ENCODE peak calls at places on chromosome 1, in seven cellular contexts. C, W, B, R, H, G and X are unnamed samples.

GRCh38 chr1:96845464-96845863 is 123.9 kb downstream of the PTBP2 start:
- DNase-seq in C (no peak), H (no peak), R (peak), G (no peak), W (peak), B (no peak), X (no peak)

GRCh38 chr1:70762386-70762785 is 285.2 kb downstream of the PTGER3 start:
- DNase-seq in B (no peak), C (no peak), G (no peak), R (no peak), H (no peak), W (no peak), X (no peak)

GRCh38 chr1:226809785-226810571 is 60.4 kb upstream of the PSEN2 start:
- DNase-seq in R (no peak), C (no peak), W (peak), B (no peak), H (no peak), G (no peak), X (no peak)

GRCh38 chr1:10663668-10664035 is 132.8 kb downstream of the CASZ1 start:
- DNase-seq in W (peak), B (no peak), H (peak), C (peak), R (no peak), G (no peak), X (no peak)

GRCh38 chr1:26285366-26286063 is 5.6 kb downstream of the SH3BGRL3 start:
- DNase-seq in B (no peak), G (no peak), H (no peak), W (peak), R (peak), C (no peak), X (no peak)

GRCh38 chr1:206912445-206913095 is 9.2 kb downstream of the FCMR start:
- DNase-seq in R (peak), G (peak), W (peak), C (peak), H (peak), B (peak), X (peak)

GRCh38 chr1:67771152-67771551 is 62.1 kb downstream of the GNG12 start:
- DNase-seq in H (no peak), G (peak), C (no peak), B (no peak), W (peak), R (no peak), X (no peak)

GRCh38 chr1:92965003-92965402 is 3.7 kb upstream of the DIPK1A start:
- DNase-seq in B (no peak), H (no peak), R (peak), C (no peak), G (no peak), W (no peak), X (no peak)

GRCh38 chr1:237864338-237865244 is 26.1 kb downstream of the ZP4 start:
- DNase-seq in C (peak), H (peak), W (peak), B (no peak), R (no peak), G (peak), X (peak)

GRCh38 chr1:52551476-52552235 is 1.2 kb downstream of the TUT4 start:
- DNase-seq in G (peak), H (peak), R (peak), B (no peak), W (peak), C (no peak), X (peak)

GRCh38 chr1:2588661-2589330 is 2.2 kb downstream of the PRXL2B start:
- DNase-seq in B (no peak), G (no peak), W (no peak), H (no peak), R (no peak), C (no peak), X (no peak)

GRCh38 chr1:116306102-116306501 is 66.9 kb upstream of the ATP1A1 start:
- DNase-seq in H (no peak), C (no peak), G (no peak), W (no peak), R (no peak), B (no peak), X (no peak)

GRCh38 chr1:234906654-234907053 is 222.0 kb downstream of the TOMM20 start:
- DNase-seq in H (no peak), C (no peak), W (no peak), B (no peak), G (no peak), R (no peak), X (no peak)

GRCh38 chr1:201742476-201742875 is 86.5 kb upstream of the IPO9 start:
- DNase-seq in R (no peak), H (peak), W (peak), B (no peak), G (no peak), C (no peak), X (no peak)

GRCh38 chr1:152112101-152112884 is 3.0 kb downstream of the TCHH start:
- DNase-seq in B (no peak), C (no peak), H (no peak), W (peak), G (peak), R (no peak), X (peak)

GRCh38 chr1:87062687-87063086 is 148.3 kb downstream of the HS2ST1 start:
- DNase-seq in R (no peak), C (no peak), G (no peak), H (no peak), B (no peak), W (no peak), X (no peak)

GRCh38 chr1:153488731-153489130 is 28.3 kb upstream of the S100A7 start:
- DNase-seq in C (no peak), G (no peak), W (peak), R (no peak), B (no peak), H (no peak), X (no peak)

GRCh38 chr1:170735366-170736263 is 71.7 kb downstream of the PRRX1 start:
- DNase-seq in G (no peak), W (no peak), B (no peak), R (no peak), H (no peak), C (no peak), X (no peak)

GRCh38 chr1:188825471-188825870 is 1652.2 kb downstream of the BRINP3 start:
- DNase-seq in C (no peak), B (no peak), R (no peak), G (no peak), W (no peak), H (no peak), X (no peak)

GRCh38 chr1:179425186-179425585 is 59.4 kb downstream of the AXDND1 start:
- DNase-seq in B (no peak), H (no peak), G (no peak), C (no peak), R (no peak), W (no peak), X (no peak)

GRCh38 chr1:6447818-6448748 is 17.9 kb downstream of the TNFRSF25 start:
- DNase-seq in B (no peak), G (no peak), R (peak), W (no peak), H (no peak), C (no peak), X (peak)

GRCh38 chr1:242579528-242580235 is 55.2 kb upstream of the PLD5 start:
- DNase-seq in R (no peak), W (no peak), G (no peak), H (no peak), B (no peak), C (no peak), X (no peak)

GRCh38 chr1:204296431-204296988 is 63.2 kb downstream of the PLEKHA6 start:
- DNase-seq in H (no peak), W (peak), G (peak), C (no peak), B (no peak), R (no peak), X (no peak)

GRCh38 chr1:217076902-217077301 is 353.7 kb upstream of the ESRRG start:
- DNase-seq in B (no peak), R (no peak), C (no peak), W (no peak), H (no peak), G (peak), X (no peak)

GRCh38 chr1:209659909-209660308 is 7.7 kb upstream of the LAMB3 start:
- DNase-seq in C (no peak), G (peak), R (no peak), H (no peak), B (no peak), W (no peak), X (no peak)

GRCh38 chr1:228228601-228229074 is 20.8 kb downstream of the OBSCN start:
- DNase-seq in G (peak), C (no peak), R (no peak), B (no peak), H (no peak), W (peak), X (no peak)

GRCh38 chr1:19203440-19203839 is 6.6 kb downstream of the UBR4 start:
- DNase-seq in C (no peak), B (no peak), H (no peak), W (peak), R (no peak), G (peak), X (no peak)

GRCh38 chr1:232291681-232292080 is 338.3 kb downstream of the SIPA1L2 start:
- DNase-seq in C (no peak), G (peak), W (no peak), R (no peak), H (peak), B (no peak), X (no peak)

GRCh38 chr1:2335721-2336475 is 55.5 kb downstream of the MORN1 start:
- DNase-seq in G (no peak), W (no peak), R (no peak), C (no peak), B (no peak), H (no peak), X (no peak)

GRCh38 chr1:119779869-119780356 is 11.2 kb upstream of the HMGCS2 start:
- DNase-seq in W (peak), H (peak), C (no peak), G (peak), B (no peak), R (no peak), X (no peak)

GRCh38 chr1:37477946-37478345 is 3.6 kb downstream of the ZC3H12A start:
- DNase-seq in B (no peak), C (peak), R (no peak), W (no peak), H (no peak), G (no peak), X (no peak)

GRCh38 chr1:7845761-7846160 is 7.1 kb downstream of the UTS2 start:
- DNase-seq in H (no peak), W (peak), G (no peak), C (no peak), R (no peak), B (no peak), X (no peak)

GRCh38 chr1:112998592-112999235 is 42.7 kb upstream of the SLC16A1 start:
- DNase-seq in B (no peak), H (no peak), W (peak), C (peak), G (peak), R (no peak), X (no peak)

GRCh38 chr1:77889240-77889637 is 815 bp downstream of the NEXN start:
- DNase-seq in C (no peak), H (no peak), W (peak), G (peak), R (no peak), B (no peak), X (no peak)

DNA sequence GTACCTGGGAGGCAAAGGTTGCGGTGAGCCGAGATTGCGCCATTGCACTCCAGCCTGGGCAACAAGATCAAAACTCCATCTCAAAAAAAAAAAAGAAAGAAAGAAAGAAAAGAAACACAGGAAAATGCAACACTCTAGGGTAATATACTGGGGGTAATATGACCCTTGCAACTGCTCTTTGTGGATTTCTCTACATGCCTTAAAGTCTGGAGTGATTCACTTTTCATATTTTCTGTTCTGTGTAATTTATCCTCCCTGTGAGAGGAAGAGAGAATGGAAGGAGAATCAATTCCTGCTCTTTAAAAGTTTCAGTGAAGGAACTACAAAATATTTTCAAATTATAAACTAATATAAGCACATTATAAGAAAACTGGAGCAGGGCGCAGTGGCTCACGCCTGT is 22.7 kb downstream of the RIT1 start:
- DNase-seq in G (no peak), B (no peak), W (no peak), R (no peak), C (no peak), H (no peak), X (no peak)
- H3K27ac ChIP-seq in G (no peak), B (no peak), W (no peak), R (no peak), C (no peak), H (no peak), X (no peak)

GRCh38 chr1:44735992-44736391 is 3.6 kb upstream of the KIF2C start:
- DNase-seq in R (no peak), C (no peak), G (no peak), W (no peak), B (no peak), H (no peak), X (no peak)

GRCh38 chr1:44739361-44740178 is at the start of gene KIF2C:
- DNase-seq in H (peak), W (peak), C (peak), R (peak), G (peak), B (peak), X (peak)

GRCh38 chr1:44740179-44740617 is 561 bp downstream of the KIF2C start:
- DNase-seq in C (no peak), B (no peak), G (no peak), H (no peak), W (peak), R (no peak), X (peak)
- H3K27ac ChIP-seq in C (no peak), B (peak), G (peak), H (no peak), W (no peak), R (no peak), X (peak)

DNA sequence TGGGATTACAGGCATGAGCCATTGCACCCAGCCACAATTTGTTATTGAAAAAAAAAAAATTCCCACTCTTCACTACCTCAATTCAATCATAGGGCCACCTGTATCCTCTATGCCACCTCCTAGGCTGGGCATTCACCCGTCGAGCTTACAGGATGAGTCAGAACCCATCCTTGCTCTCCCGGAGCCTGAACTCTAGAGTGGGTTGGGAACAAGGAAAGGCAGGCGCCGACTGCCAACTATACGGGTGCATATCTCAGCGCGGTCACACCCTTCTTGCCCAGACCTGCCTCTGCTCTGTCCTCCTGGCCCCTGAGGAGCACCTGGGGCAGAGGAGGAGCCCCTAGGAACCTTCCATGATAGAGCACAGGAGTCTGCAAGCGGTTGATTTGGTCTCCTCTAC is 21.4 kb upstream of the LBR start:
- DNase-seq in W (no peak), G (no peak), C (no peak), B (no peak), H (no peak), R (no peak), X (no peak)
- H3K27ac ChIP-seq in W (no peak), G (no peak), C (no peak), B (peak), H (no peak), R (no peak), X (no peak)

DNA sequence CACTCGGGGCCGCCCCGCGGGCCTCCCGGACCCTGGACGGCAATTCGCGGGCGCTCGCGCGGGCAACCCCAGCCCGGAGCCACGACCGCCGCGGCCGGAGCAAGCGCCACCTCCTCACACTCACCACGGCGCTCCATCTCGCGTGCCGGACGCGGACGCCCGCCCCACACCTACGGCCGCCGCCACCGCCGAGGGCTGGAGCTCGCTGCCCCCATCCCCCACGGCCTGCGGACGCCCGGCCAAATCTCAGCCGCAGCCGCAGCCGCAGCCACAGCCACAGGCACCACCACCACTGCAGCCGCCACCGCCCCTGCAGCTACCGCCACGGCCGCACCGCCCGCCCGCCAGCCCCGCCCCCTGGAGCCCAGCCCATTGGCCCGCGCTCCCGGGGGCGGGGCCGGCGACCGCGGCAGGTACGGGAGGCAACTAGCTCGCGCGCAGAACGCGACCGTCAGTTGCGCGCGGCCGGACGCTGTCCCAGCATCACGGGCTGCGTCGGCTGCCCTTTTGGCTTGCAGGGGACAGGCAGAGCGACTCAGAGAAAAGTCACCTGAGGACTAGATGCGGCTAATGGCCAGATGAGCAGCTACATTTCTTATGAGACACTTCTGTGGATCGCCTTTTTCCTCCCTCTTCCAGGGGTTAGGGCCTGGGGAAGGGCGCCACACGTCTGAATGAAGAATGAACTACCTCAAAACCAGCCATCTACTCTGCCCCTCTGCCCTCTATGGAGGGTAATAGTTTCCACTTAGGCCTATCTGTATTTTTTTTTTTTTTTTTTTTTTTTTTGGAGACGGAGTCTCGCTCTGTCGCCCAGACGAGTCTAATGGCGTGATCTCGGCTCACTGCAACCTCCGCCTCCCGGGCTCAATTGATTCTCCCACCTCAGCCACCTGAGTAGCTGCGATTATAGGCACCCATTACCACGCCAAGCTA is at the start of gene ARHGAP29:
- DNase-seq in G (peak), C (peak), H (peak), B (no peak), W (peak), R (peak), X (peak)
- H3K27ac ChIP-seq in G (peak), C (peak), H (peak), B (peak), W (peak), R (no peak), X (no peak)

DNA sequence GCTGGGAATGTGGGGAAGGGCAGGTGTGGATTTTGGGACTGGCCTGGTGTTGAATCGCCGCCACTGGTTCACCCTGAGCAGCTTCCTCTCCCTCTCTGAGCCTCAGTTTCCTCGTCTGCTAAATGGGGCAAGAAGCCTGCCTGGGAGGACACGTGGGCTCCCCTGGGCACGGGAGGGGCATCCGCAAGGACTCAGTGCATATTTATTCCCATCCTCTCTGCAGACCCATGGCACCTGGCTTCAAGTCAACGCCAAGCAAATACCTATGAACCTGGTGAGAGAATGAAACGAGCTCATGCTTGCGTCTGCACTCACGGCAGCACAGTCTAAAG is 234.4 kb downstream of the PTPRU start:
- DNase-seq in H (no peak), B (no peak), W (no peak), G (no peak), C (no peak), R (no peak), X (no peak)
- H3K27ac ChIP-seq in H (no peak), B (no peak), W (no peak), G (no peak), C (no peak), R (no peak), X (no peak)

GRCh38 chr1:66394603-66395002 is 139.3 kb upstream of the SGIP1 start:
- DNase-seq in R (no peak), G (no peak), C (no peak), H (no peak), B (no peak), W (no peak), X (no peak)
- H3K27ac ChIP-seq in R (no peak), G (no peak), C (no peak), H (no peak), B (no peak), W (no peak), X (no peak)

DNA sequence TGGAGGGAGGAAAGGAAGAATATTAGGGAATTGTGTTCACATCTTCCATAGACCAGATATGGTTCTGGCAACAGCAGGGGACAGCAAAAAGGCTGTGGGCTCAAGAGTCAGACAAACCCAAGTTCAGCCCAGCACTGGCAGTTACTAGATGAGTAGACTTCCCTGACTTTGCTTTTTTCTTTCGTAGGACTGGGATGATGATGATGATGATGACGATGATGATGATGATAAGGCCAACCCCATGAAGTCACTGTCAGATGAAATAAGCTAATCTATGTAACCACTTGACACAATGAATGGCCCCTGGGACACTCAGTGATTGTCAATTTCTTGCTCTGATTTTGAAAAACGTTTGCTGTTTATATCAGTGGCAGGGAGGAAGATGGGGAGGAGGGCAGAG is 109.6 kb downstream of the TNR start:
- DNase-seq in C (no peak), B (no peak), H (no peak), W (no peak), G (no peak), R (no peak), X (no peak)
- H3K27ac ChIP-seq in C (no peak), B (no peak), H (no peak), W (no peak), G (no peak), R (no peak), X (no peak)

GRCh38 chr1:32331549-32331948 is 4.5 kb downstream of the MARCKSL1 start:
- DNase-seq in R (no peak), B (no peak), C (no peak), W (no peak), G (no peak), H (no peak), X (no peak)
- H3K27ac ChIP-seq in R (no peak), B (no peak), C (no peak), W (no peak), G (no peak), H (no peak), X (no peak)

GRCh38 chr1:182149411-182149965 is 88.0 kb upstream of the ZNF648 start:
- DNase-seq in C (peak), G (peak), H (peak), R (no peak), W (peak), B (no peak), X (no peak)
- H3K27ac ChIP-seq in C (no peak), G (no peak), H (no peak), R (no peak), W (peak), B (no peak), X (no peak)